ENCODE peak calls at places on chromosomes 12 and 14, in ten cellular contexts. Q, V, B, J, E, U, R, D, K and F are unnamed samples. For H3K4me1, the result is how much of the 10 kb centered on the place peaks cover.

GRCh38 chr12:15752780-15753179 is 36.4 kb downstream of the EPS8 start:
- DNase-seq in U (no peak), B (no peak), V (peak), Q (no peak), J (no peak), E (no peak), R (no peak), D (no peak), K (no peak), F (no peak)

GRCh38 chr12:16685107-16685506 is 79.1 kb upstream of the LMO3 start:
- DNase-seq in R (no peak), J (no peak), Q (no peak), K (no peak), U (no peak), B (no peak), D (no peak), V (no peak), E (peak), F (no peak)

GRCh38 chr14:63860146-63860545 is 7.3 kb downstream of the SYNE2 start:
- DNase-seq in B (no peak), K (no peak), Q (no peak), D (no peak), V (no peak), E (no peak), U (no peak), R (no peak), J (no peak), F (no peak)

GRCh38 chr12:116171549-116171948 is 105.9 kb downstream of the MED13L start:
- DNase-seq in B (no peak), V (peak), K (no peak), R (no peak), D (no peak), U (no peak), J (no peak), Q (no peak), E (peak), F (no peak)

GRCh38 chr12:48084066-48084465 is 21.8 kb downstream of the SENP1 start:
- DNase-seq in Q (no peak), J (no peak), R (no peak), K (no peak), B (no peak), V (peak), U (no peak), D (no peak), E (peak), F (no peak)

GRCh38 chr12:106226884-106227640 is 20.8 kb downstream of the CKAP4 start:
- DNase-seq in J (no peak), B (no peak), Q (peak), E (peak), V (peak), U (no peak), D (peak), R (no peak), K (no peak), F (peak)

GRCh38 chr12:111823891-111824290 is 18.1 kb upstream of the MAPKAPK5 start:
- DNase-seq in J (no peak), E (no peak), B (no peak), D (no peak), V (no peak), Q (no peak), U (no peak), K (peak), R (no peak), F (no peak)

GRCh38 chr12:8852119-8852518 is 29.7 kb downstream of the A2ML1 start:
- DNase-seq in R (no peak), U (no peak), D (no peak), B (no peak), Q (no peak), J (no peak), V (no peak), E (no peak), K (no peak), F (no peak)

GRCh38 chr14:92985521-92985920 is 62.6 kb downstream of the CHGA start:
- DNase-seq in E (no peak), B (no peak), R (no peak), K (no peak), D (no peak), U (peak), J (no peak), V (no peak), Q (no peak), F (no peak)

GRCh38 chr14:100305446-100306255 is 593 bp downstream of the SLC25A29 start:
- DNase-seq in R (peak), Q (peak), E (peak), B (peak), V (peak), J (no peak), U (peak), K (peak), D (no peak), F (no peak)

GRCh38 chr12:645563-646071 is 17.6 kb downstream of the NINJ2 start:
- DNase-seq in Q (no peak), D (peak), K (no peak), U (no peak), E (peak), B (no peak), R (peak), J (no peak), V (peak), F (no peak)

GRCh38 chr12:71846322-71846940 is 6.9 kb downstream of the TBC1D15 start:
- DNase-seq in B (no peak), V (peak), J (no peak), E (peak), U (no peak), R (no peak), Q (peak), D (no peak), K (no peak), F (no peak)

GRCh38 chr12:39077226-39077625 is 171.8 kb upstream of the CPNE8 start:
- DNase-seq in K (no peak), Q (no peak), D (no peak), R (no peak), B (no peak), U (no peak), J (no peak), E (no peak), V (no peak), F (no peak)

GRCh38 chr12:3184485-3184884 is 107.3 kb downstream of the TSPAN9 start:
- DNase-seq in J (no peak), V (no peak), B (no peak), K (no peak), R (no peak), E (no peak), D (no peak), Q (no peak), U (no peak), F (no peak)

GRCh38 chr12:2170376-2170775 is 117.6 kb downstream of the CACNA1C start:
- DNase-seq in V (peak), K (no peak), J (no peak), Q (no peak), R (peak), D (no peak), U (no peak), B (no peak), E (no peak), F (no peak)

GRCh38 chr12:19306366-19306765 is 132.9 kb upstream of the AEBP2 start:
- DNase-seq in J (no peak), D (no peak), U (no peak), B (no peak), E (no peak), V (no peak), R (no peak), Q (no peak), K (no peak), F (no peak)

GRCh38 chr14:56996721-56997399 is 186.6 kb upstream of the OTX2 start:
- DNase-seq in E (peak), R (no peak), D (no peak), V (no peak), K (no peak), J (no peak), Q (no peak), U (no peak), B (no peak), F (no peak)

GRCh38 chr12:65594373-65594772 is 229.9 kb upstream of the HMGA2 start:
- DNase-seq in E (no peak), V (no peak), K (no peak), D (no peak), R (no peak), B (no peak), U (no peak), J (no peak), Q (no peak), F (no peak)

GRCh38 chr12:94109154-94109553 is 39.2 kb upstream of the PLXNC1 start:
- DNase-seq in B (no peak), K (no peak), J (no peak), D (no peak), Q (no peak), V (peak), R (no peak), U (no peak), E (no peak), F (no peak)

GRCh38 chr12:76555226-76555767 is 4.3 kb downstream of the OSBPL8 start:
- DNase-seq in K (no peak), Q (no peak), J (no peak), B (no peak), R (no peak), U (no peak), V (no peak), D (no peak), E (peak), F (no peak)

GRCh38 chr14:69631509-69631908 is 20.1 kb downstream of the SUSD6 start:
- DNase-seq in Q (no peak), U (no peak), K (no peak), V (peak), D (no peak), B (no peak), E (peak), J (no peak), R (no peak), F (no peak)

GRCh38 chr12:78698747-78699146 is 165.8 kb upstream of the SYT1 start:
- DNase-seq in Q (no peak), U (no peak), K (no peak), R (no peak), V (peak), J (no peak), D (no peak), E (peak), B (no peak), F (no peak)

GRCh38 chr14:99241314-99242035 is 30.5 kb downstream of the BCL11B start:
- DNase-seq in R (no peak), D (no peak), V (no peak), J (no peak), Q (peak), B (no peak), E (no peak), K (no peak), U (no peak), F (no peak)

GRCh38 chr12:113405687-113406086 is 2.0 kb upstream of the SDS start:
- DNase-seq in R (no peak), J (no peak), B (no peak), U (no peak), V (no peak), D (no peak), Q (no peak), K (no peak), E (no peak), F (no peak)

GRCh38 chr14:103071544-103072251 is 12.3 kb upstream of the LBHD2 start:
- DNase-seq in Q (no peak), V (no peak), U (peak), K (peak), D (no peak), R (no peak), E (peak), B (no peak), J (no peak), F (no peak)

GRCh38 chr12:116996058-116996457 is 85.3 kb downstream of the FBXW8 start:
- DNase-seq in B (no peak), R (no peak), Q (no peak), U (no peak), D (peak), K (no peak), E (no peak), J (no peak), V (no peak), F (no peak)

GRCh38 chr14:103763730-103764488 is 48.3 kb downstream of the ZFYVE21 start:
- DNase-seq in K (no peak), J (no peak), B (no peak), U (no peak), Q (no peak), E (no peak), D (no peak), R (no peak), V (no peak), F (no peak)

GRCh38 chr12:92338671-92339070 is 193.0 kb upstream of the BTG1 start:
- DNase-seq in U (no peak), D (no peak), E (no peak), R (no peak), K (no peak), V (peak), B (no peak), J (no peak), Q (no peak), F (no peak)

GRCh38 chr14:68978550-68978911 is 571 bp downstream of the ACTN1 start:
- DNase-seq in K (peak), B (peak), Q (peak), V (peak), U (peak), E (peak), R (peak), J (no peak), D (no peak), F (no peak)

GRCh38 chr14:99612065-99612736 is 8.2 kb upstream of the CCDC85C start:
- DNase-seq in U (no peak), V (no peak), B (no peak), R (no peak), Q (no peak), J (no peak), E (no peak), K (peak), D (no peak), F (no peak)

GRCh38 chr12:47771304-47771703 is 1.7 kb upstream of the SLC48A1 start:
- DNase-seq in Q (no peak), U (peak), E (no peak), D (no peak), J (no peak), K (no peak), R (no peak), V (no peak), B (no peak), F (no peak)

GRCh38 chr12:114166360-114166759 is 200.2 kb upstream of the RBM19 start:
- DNase-seq in E (peak), Q (no peak), B (peak), J (peak), R (no peak), D (peak), K (no peak), U (no peak), V (peak), F (no peak)

GRCh38 chr14:102029956-102030355 is 56.9 kb downstream of the HSP90AA1 start:
- DNase-seq in B (no peak), K (no peak), R (no peak), U (no peak), E (peak), J (no peak), Q (no peak), V (peak), D (no peak), F (no peak)

GRCh38 chr14:51073751-51074150 is 21.2 kb downstream of the TRIM9 start:
- DNase-seq in B (no peak), K (no peak), R (no peak), U (no peak), E (no peak), Q (no peak), V (peak), J (no peak), D (no peak), F (no peak)

GRCh38 chr12:28937196-28937595 is 211.9 kb upstream of the FAR2 start:
- DNase-seq in B (no peak), E (peak), U (no peak), R (no peak), V (peak), K (no peak), Q (no peak), J (no peak), D (no peak), F (no peak)

GRCh38 chr12:116087962-116088361 is 189.5 kb downstream of the MED13L start:
- DNase-seq in B (no peak), K (no peak), J (no peak), Q (no peak), V (no peak), R (no peak), D (no peak), U (no peak), E (no peak), F (no peak)

GRCh38 chr14:20564501-20564997 is 3.7 kb upstream of the RNASE9 start:
- DNase-seq in U (no peak), J (no peak), R (no peak), Q (no peak), V (no peak), B (no peak), E (no peak), D (no peak), K (no peak), F (no peak)

GRCh38 chr14:31022386-31022785 is 3.1 kb upstream of the AP4S1 start:
- DNase-seq in J (no peak), U (no peak), E (no peak), B (no peak), K (no peak), D (no peak), R (no peak), Q (no peak), V (no peak), F (no peak)

GRCh38 chr14:31018057-31018645 is 7.3 kb upstream of the AP4S1 start:
- DNase-seq in V (no peak), D (no peak), E (no peak), B (no peak), U (no peak), R (no peak), Q (no peak), K (no peak), J (no peak), F (no peak)

GRCh38 chr14:31021576-31021949 is 3.9 kb upstream of the AP4S1 start:
- DNase-seq in U (no peak), Q (no peak), K (no peak), E (no peak), V (no peak), J (no peak), D (no peak), R (no peak), B (no peak), F (no peak)

GRCh38 chr14:31024042-31024480 is 1.4 kb upstream of the AP4S1 start:
- DNase-seq in B (no peak), Q (no peak), E (no peak), J (no peak), D (no peak), K (no peak), V (no peak), U (no peak), R (no peak), F (no peak)

DNA sequence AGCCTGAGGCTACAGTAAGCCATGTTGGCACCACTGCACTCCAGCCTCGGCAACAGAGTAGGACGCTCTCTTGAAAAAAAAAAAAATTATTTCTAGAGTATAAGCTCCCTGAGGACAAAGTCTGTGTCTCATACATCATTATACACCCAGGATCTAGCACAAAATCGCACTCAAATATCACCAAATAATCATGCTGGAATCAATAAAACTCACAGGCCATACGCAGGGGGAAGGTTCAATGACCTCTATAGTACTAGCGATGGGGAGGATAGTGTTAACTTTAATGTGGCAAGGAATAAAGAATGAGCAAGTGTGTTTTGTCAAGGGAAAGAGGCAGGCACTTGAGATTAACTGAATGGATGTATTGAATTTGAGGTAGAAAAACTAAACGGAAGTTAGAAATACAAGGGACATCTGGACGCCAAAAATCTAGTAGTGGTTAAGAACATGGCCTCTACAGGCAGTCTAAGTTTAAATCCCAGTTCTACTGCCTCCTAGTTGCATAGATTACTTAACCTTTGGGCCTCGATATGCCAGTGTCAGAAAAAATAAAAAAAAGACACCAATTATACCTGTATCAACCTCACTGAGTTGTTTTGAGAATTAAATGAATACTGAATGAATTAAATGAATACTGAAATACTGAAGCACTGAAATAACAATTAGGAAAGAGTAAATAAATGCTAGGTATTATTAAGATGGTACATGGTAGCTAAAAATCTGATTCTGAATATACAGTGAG is 4.4 kb upstream of the AP4S1 start:
- DNase-seq in R (no peak), E (no peak), V (no peak), D (no peak), U (no peak), B (no peak), K (no peak), J (no peak), Q (no peak), F (no peak)
- H3K4me1 ChIP-seq in R (under half), E (under half), V (under half), D (under half), U (under half), B (under half), K (under half), J (under half), Q (under half), F (half or more)

DNA sequence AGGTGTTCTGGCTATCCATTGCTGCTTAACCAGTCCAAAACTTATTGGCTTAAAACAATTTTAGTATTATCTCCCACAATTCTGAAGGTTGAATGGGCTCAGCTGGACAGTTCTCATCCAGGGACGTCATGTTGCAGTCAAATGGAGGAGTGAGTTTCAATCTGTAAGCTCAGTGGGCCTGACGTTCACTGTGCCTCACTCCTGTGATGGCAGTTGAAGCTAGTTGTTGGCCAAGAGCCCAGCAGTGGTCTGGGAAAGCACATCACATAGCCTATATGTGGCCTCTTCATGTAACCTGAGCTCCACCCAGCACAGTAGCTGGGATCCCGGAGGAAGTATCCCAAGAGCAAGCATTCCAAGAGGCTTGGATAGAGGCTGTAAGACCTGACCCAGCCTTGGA is 40.6 kb upstream of the CDKN3 start:
- DNase-seq in E (peak), J (no peak), U (no peak), B (no peak), D (no peak), R (no peak), V (no peak), K (no peak), Q (no peak), F (no peak)
- H3K4me1 ChIP-seq in E (half or more), J (under half), U (under half), B (under half), D (under half), R (under half), V (under half), K (under half), Q (under half), F (under half)

DNA sequence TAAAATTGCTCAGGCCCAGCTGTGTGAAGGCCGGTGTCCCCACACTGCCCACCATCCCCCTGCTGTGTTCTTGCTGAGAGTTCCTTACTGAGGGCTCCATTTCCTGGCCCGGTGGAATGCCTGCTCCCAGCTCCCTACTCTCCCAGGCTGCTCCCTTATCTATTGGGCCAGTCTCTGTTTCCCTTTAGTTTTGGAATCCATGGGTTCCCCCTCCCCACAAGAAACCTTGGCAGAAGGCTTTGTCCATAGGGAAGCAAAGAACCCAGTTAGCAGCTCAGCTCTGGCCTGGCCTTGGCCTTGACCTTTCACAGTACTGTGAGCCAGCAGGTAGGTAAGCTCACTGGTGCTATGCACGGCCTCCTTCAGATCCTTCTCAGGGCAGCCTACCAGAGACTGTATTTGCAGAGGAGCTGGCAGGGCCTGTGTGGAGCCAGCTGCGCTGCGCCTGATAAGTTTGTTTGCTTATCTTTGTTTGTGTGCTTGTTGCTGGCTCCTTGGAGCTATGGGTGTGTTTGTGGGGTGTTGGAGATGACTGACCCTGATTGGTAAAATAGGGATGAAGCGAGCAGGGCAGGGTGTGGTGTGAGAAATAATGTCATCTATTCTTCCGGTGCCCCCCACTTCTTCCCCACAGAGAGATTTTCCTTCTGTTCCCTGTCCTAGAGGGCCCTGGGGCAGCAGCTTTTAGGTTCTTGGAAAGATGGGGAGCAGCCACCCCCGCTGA is 19.2 kb downstream of the MLXIP start:
- DNase-seq in K (peak), R (no peak), U (no peak), B (no peak), E (peak), D (no peak), Q (no peak), V (peak), J (no peak), F (no peak)
- H3K4me1 ChIP-seq in K (half or more), R (half or more), U (half or more), B (under half), E (under half), D (under half), Q (half or more), V (under half), J (under half), F (half or more)

DNA sequence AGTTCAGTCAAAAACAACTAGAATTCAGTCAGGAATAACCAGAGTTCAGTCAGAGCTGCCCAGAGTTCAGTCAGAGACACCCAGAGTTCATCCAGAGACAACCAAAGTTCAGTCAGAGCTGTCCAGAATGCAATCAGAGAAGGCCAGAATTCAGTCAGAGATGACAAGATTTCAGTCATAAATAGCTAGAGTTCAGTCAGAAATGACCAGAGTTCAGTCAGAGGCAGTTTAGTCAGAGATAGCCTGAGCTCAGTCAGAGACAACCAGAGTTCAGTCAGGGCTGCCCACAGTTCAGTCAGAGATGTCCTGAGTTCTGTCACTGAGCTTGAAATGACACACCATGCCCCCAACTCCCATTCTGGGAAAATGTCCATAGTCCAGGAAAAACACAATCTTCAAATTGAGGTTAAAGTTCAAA is 1102.8 kb downstream of the BCL11B start:
- DNase-seq in R (no peak), B (no peak), K (no peak), D (no peak), Q (no peak), V (no peak), J (no peak), U (no peak), E (no peak), F (no peak)
- H3K4me1 ChIP-seq in R (under half), B (under half), K (under half), D (under half), Q (half or more), V (under half), J (under half), U (under half), E (under half), F (under half)